ENCODE peak calls at places on chromosomes 6 and 20, in six cellular contexts. G, D, O, Y, R and X are unnamed samples.
A peak's percentile ranks its signal among the peaks of the same experiment; 100 is the strongest.

GRCh38 chr6:112485813-112486212 is 138.7 kb downstream of the RFPL4B start:
- DNase-seq in G (no peak), D (no peak), O (no peak), Y (no peak), R (no peak), X (no peak)

GRCh38 chr20:17787816-17788215 is 88.0 kb downstream of the BANF2 start:
- DNase-seq in G (no peak), D (no peak), O (no peak), Y (no peak), R (no peak), X (no peak)

GRCh38 chr20:3093861-3094361 is 9.4 kb upstream of the AVP start:
- DNase-seq in G (no peak), D (peak; percentile 72), O (no peak), Y (no peak), R (no peak), X (no peak)

GRCh38 chr20:25017257-25017803 is 24.8 kb upstream of the APMAP start:
- DNase-seq in G (no peak), D (no peak), O (no peak), Y (no peak), R (no peak), X (no peak)

GRCh38 chr20:24781061-24781980 is 167.7 kb upstream of the CST7 start:
- DNase-seq in G (peak; percentile 45), D (peak; percentile 9), O (no peak), Y (no peak), R (peak; percentile 31), X (peak; percentile 57)

GRCh38 chr6:38987503-38987902 is 61.1 kb upstream of the GLP1R start:
- DNase-seq in G (no peak), D (no peak), O (no peak), Y (no peak), R (no peak), X (no peak)

GRCh38 chr6:81865712-81866111 is 113.2 kb upstream of the TENT5A start:
- DNase-seq in G (no peak), D (no peak), O (no peak), Y (no peak), R (no peak), X (peak; percentile 46)

GRCh38 chr6:81241717-81242116 is 510.8 kb downstream of the TENT5A start:
- DNase-seq in G (no peak), D (no peak), O (no peak), Y (no peak), R (no peak), X (peak; percentile 37)

GRCh38 chr6:13327691-13328075 is 654 bp downstream of the TBC1D7 start:
- DNase-seq in G (no peak), D (no peak), O (no peak), Y (no peak), R (no peak), X (no peak)